ENCODE peak calls at places on chromosome X, in four cellular contexts. D, T, V and E are unnamed samples.
A peak's percentile ranks its signal among the peaks of the same experiment; 100 is the strongest.

GRCh38 chrX:38117485-38117884 is 103.2 kb downstream of the SRPX start:
- DNase-seq in D (peak; percentile 19), T (no peak), V (peak; percentile 48), E (no peak)

GRCh38 chrX:70476934-70477733 is 32.5 kb downstream of the DLG3 start:
- DNase-seq in D (peak; percentile 31), T (no peak), V (peak; percentile 68), E (no peak)

GRCh38 chrX:53262918-53263394 is 18.4 kb downstream of the IQSEC2 start:
- DNase-seq in D (peak; percentile 60), T (no peak), V (peak; percentile 63), E (peak; percentile 81)

GRCh38 chrX:9899640-9900075 is 67.5 kb upstream of the CLDN34 start:
- DNase-seq in D (no peak), T (no peak), V (peak; percentile 74), E (no peak)

GRCh38 chrX:13747836-13748235 is 13.3 kb downstream of the OFD1 start:
- DNase-seq in D (peak; percentile 59), T (peak; percentile 68), V (peak; percentile 76), E (peak; percentile 48)

GRCh38 chrX:82218361-82218760 is 1016.5 kb downstream of the SH3BGRL start:
- DNase-seq in D (peak; percentile 17), T (peak; percentile 81), V (no peak), E (peak; percentile 28)

GRCh38 chrX:132786217-132786616 is 172.2 kb downstream of the HS6ST2 start:
- DNase-seq in D (no peak), T (no peak), V (peak; percentile 3), E (no peak)

GRCh38 chrX:151977009-151977408 is 2.5 kb upstream of the GABRE start:
- DNase-seq in D (no peak), T (no peak), V (peak; percentile 61), E (no peak)

GRCh38 chrX:104922206-104922621 is 298.3 kb downstream of the TEX13A start:
- DNase-seq in D (peak; percentile 58), T (peak; percentile 92), V (peak; percentile 75), E (peak; percentile 49)

DNA sequence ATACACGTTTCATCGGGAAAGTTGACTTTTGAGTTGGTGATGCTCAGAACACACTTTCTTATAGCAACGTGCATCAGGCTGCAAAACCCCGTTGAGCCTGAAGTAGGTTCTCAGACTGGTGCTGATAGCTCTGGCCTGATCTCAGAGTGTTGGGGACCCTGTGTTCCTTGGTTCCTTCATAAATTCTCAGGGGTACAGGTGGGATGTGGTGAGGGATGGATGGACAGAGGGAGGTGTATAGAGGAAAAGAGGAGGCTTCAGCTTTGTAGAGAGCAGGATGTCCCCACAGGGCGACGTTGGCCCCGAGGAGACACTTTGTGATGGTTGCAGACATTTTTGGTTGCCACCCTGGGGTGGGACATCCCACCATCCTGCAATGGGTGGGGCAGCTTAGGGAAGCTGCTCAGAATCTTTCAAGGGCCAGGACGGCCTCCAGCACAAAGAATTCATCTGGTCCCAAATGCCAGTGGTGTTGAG is 2.5 kb downstream of the CD99 start:
- DNase-seq in D (no peak), T (no peak), V (no peak), E (no peak)
- H3K27ac ChIP-seq in D (no peak overlapping the region), T (no peak overlapping the region), V (peak overlapping the region; percentile 62), E (no peak overlapping the region)

GRCh38 chrX:994780-995179 is 217.7 kb downstream of the CRLF2 start:
- DNase-seq in D (no peak), T (no peak), V (no peak), E (no peak)

DNA sequence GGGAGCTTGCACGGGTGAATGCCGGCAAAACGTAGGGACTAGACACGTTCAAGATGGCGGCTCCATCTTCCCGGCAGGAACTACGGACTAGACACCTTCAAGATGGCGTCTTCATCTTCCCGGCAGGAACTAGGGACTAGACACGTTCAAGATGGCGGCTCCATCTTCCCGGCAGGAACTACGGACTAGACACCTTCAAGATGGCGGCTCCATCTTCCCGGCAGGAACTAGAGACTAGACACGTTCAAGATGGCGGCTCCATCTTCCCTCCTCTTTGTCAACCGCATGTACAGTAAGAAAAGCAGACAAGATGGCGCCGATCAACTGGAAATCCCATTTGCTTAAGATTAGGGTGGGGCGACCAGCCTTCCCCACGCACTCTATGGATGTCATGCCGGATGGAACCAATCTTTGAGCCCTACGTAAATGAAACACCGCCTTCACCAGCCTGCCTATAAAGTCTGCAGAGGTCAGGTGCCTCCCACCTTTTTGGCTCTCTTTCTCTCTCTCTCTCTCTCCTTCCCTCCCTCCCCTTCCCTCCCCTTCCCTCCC is 222.4 kb downstream of the CRLF2 start:
- DNase-seq in D (peak; percentile 89), T (peak; percentile 86), V (peak; percentile 61), E (peak; percentile 97)
- H3K27ac ChIP-seq in D (no peak overlapping the region), T (no peak overlapping the region), V (no peak overlapping the region), E (peak overlapping the region; percentile 59)

GRCh38 chrX:41474726-41475100 is 27.6 kb downstream of the NYX start:
- DNase-seq in D (no peak), T (no peak), V (no peak), E (no peak)
- H3K27ac ChIP-seq in D (no peak overlapping the region), T (no peak overlapping the region), V (no peak overlapping the region), E (no peak overlapping the region)

DNA sequence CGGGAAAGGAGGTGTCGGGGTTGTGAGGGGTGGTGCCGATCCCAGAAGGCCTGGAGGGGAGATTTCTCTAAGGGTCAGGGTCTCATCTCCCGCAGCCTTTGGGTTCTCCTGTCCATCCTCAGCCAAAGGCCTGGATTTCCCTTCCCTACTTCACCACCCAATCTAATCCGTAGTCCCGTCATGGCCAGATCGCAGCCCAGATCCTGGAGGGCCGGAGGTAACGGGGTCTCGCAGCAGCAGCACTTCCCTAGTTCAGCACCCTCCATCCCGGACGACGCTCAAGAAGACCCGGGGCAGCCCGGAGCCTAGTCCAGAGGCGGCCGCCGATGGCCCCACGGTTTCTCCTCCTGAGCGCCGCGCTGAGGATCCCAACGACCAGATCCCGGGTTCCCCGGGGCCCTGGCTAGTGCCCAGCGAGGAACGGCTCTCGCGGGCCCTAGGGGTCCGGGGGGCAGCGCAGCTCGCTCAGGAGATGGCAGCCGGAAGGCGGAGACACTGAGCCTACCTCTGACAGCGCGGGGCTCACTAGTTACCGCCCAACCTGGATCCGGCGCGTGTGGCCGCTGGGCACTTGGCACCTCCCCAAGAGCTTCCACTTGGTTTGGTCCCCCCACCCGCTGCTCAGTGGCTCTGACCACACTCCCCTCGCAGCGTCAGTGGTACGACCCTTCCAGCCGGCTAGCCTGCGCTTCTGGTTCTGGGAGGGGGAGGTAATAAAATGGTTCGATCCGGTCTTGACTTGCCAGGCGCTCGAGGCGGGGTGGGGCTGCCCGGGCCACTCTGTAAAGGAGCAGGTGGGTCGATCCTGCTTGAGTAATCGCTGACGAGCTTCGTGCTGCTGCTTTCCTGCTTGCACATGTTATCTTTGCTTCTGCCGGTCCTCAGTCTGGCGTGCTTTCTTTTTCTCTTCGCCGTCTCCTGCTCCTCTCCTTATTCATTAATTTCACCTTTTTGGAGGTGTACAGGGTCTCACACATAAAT is 3.6 kb downstream of the MAGIX start:
- DNase-seq in D (peak; percentile 88), T (peak; percentile 87), V (peak; percentile 76), E (peak; percentile 91)
- H3K27ac ChIP-seq in D (peak overlapping the region; percentile 81), T (no peak overlapping the region), V (peak overlapping the region; percentile 79), E (peak overlapping the region; percentile 96)

GRCh38 chrX:15903186-15903681 is 48.6 kb upstream of the AP1S2 start:
- DNase-seq in D (no peak), T (peak; percentile 86), V (no peak), E (peak; percentile 73)
- H3K27ac ChIP-seq in D (no peak overlapping the region), T (peak overlapping the region; percentile 62), V (no peak overlapping the region), E (peak overlapping the region; percentile 41)

GRCh38 chrX:84186603-84187358 is 1.2 kb downstream of the RPS6KA6 start:
- DNase-seq in D (peak; percentile 12), T (peak; percentile 76), V (no peak), E (no peak)
- H3K27ac ChIP-seq in D (no peak overlapping the region), T (no peak overlapping the region), V (no peak overlapping the region), E (no peak overlapping the region)

GRCh38 chrX:19848110-19848509 is 39.3 kb downstream of the SH3KBP1 start:
- DNase-seq in D (no peak), T (no peak), V (no peak), E (no peak)
- H3K27ac ChIP-seq in D (no peak overlapping the region), T (peak overlapping the region; percentile 89), V (no peak overlapping the region), E (peak overlapping the region; percentile 60)

DNA sequence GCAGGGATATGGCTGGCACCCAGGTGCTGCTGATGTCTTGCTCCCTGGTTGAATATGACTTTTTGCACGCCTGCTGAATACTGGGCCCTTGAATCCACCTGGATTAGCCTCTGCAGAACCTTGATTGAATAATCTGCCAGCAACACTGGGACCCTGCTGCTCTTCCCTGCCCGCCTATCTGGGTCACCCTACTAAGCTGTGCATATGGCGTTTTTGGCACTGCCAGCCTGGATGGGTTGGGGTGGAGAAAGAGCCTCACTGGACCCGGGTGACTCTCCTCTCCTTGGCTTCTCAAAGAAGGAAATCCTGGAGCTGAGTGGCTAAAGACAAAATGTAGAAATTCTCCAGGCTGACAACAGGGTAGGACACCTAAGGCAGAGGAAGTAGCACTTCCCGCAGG is 100.0 kb downstream of the MAOA start:
- DNase-seq in D (no peak), T (no peak), V (no peak), E (no peak)
- H3K27ac ChIP-seq in D (no peak overlapping the region), T (no peak overlapping the region), V (no peak overlapping the region), E (no peak overlapping the region)

GRCh38 chrX:2398341-2398656 is 102.5 kb downstream of the DHRSX start:
- DNase-seq in D (no peak), T (peak; percentile 26), V (no peak), E (no peak)

GRCh38 chrX:2395261-2395850 is 105.4 kb downstream of the DHRSX start:
- DNase-seq in D (no peak), T (peak; percentile 10), V (no peak), E (no peak)

GRCh38 chrX:2401201-2401589 is 99.6 kb downstream of the DHRSX start:
- DNase-seq in D (peak; percentile 84), T (peak; percentile 21), V (peak; percentile 16), E (no peak)

GRCh38 chrX:2397229-2397628 is 103.5 kb downstream of the DHRSX start:
- DNase-seq in D (no peak), T (peak; percentile 11), V (no peak), E (no peak)

DNA sequence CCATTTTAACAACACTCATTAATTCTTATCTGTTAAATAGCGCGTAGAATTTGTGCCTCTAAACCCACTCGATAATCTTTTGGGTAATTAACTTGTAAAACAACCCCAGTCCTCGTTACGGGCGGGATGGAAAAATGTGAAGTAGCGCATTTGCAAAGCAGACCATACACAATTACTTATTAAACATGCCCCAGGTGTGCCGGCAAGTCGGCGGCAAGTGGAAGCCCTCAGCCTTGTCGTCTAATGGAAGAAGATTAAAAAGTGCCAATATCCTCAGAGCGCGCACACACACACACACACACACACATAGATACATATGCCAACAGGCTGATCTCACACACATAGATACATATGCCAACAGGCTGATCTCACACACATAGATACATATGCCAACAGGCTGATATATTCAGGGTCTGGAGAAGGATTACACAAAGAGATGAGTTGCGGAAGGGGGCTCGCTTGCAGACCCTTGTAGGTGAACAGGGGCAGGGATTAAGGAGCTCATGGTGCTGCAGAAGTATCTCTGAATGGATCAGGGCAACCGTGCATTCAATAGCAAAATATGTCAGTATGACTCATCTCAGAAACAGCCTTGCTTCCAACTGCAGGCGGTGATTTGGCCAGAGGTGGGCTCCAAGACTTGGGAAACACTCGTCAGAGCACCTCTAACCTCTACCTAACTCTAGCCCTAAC is 103.0 kb downstream of the DHRSX start:
- DNase-seq in D (peak; percentile 37), T (peak; percentile 24), V (peak; percentile 54), E (no peak)
- H3K27ac ChIP-seq in D (no peak overlapping the region), T (no peak overlapping the region), V (no peak overlapping the region), E (no peak overlapping the region)